ENCODE peak calls at places on chromosomes 2 and 18, in six cellular contexts. C, D, W, O, N and P are unnamed samples.
A peak's percentile ranks its signal among the peaks of the same experiment; 100 is the strongest.

GRCh38 chr2:207483066-207483465 is 46.7 kb upstream of the CREB1 start:
- DNase-seq in N (no peak), D (no peak), W (no peak), C (no peak), O (no peak), P (no peak)

GRCh38 chr2:41580806-41581205 is 467.0 kb upstream of the PKDCC start:
- DNase-seq in W (no peak), N (no peak), O (no peak), C (no peak), D (no peak), P (no peak)

GRCh38 chr2:225165052-225165451 is 122.8 kb upstream of the DOCK10 start:
- DNase-seq in N (no peak), D (no peak), O (no peak), W (no peak), C (no peak), P (no peak)

GRCh38 chr18:10579079-10579867 is 53.4 kb downstream of the NAPG start:
- DNase-seq in C (no peak), W (no peak), D (no peak), N (peak; percentile 7), O (no peak), P (no peak)

GRCh38 chr2:1936411-1936980 is 192.2 kb upstream of the PXDN start:
- DNase-seq in N (no peak), W (peak; percentile 11), C (no peak), O (no peak), D (no peak), P (no peak)

GRCh38 chr18:28013064-28013463 is 163.9 kb downstream of the CDH2 start:
- DNase-seq in W (no peak), O (no peak), N (peak; percentile 15), C (no peak), D (no peak), P (no peak)

GRCh38 chr2:20221939-20222768 is 2.8 kb downstream of the SDC1 start:
- DNase-seq in D (no peak), W (no peak), O (no peak), N (no peak), C (no peak), P (no peak)

GRCh38 chr2:47822518-47822917 is 39.6 kb downstream of the MSH6 start:
- DNase-seq in O (no peak), C (no peak), D (no peak), N (no peak), W (no peak), P (no peak)

GRCh38 chr2:39099820-39100728 is 20.8 kb downstream of the SOS1 start:
- DNase-seq in W (no peak), O (no peak), D (no peak), N (no peak), C (no peak), P (no peak)

GRCh38 chr2:170307988-170308387 is 130.0 kb downstream of the MYO3B start:
- DNase-seq in N (no peak), C (no peak), W (no peak), D (no peak), O (no peak), P (no peak)